ENCODE peak calls at places on chromosomes 2 and 18, in five cellular contexts. T is lung microvascular endothelial cell; N is T-helper 9 cell; S is stimulated activated CD4-positive, alpha-beta T cell treated with anti-CD3 and anti-CD28 coated beads, Interleukin-1b, Interleukin-23, amount 100 ng/mL, for 4 hours; U is naive thymus-derived CD4-positive, alpha-beta T cell. X is an unnamed sample.

GRCh38 chr2:241061275-241061674 is 40.8 kb downstream of the MTERF4 start:
- DNase-seq in N (no peak), T (no peak), U (no peak), S (no peak), X (peak; percentile 87)

GRCh38 chr2:218226903-218227302 is 9.9 kb downstream of the ARPC2 start:
- DNase-seq in N (no peak), T (no peak), S (no peak), U (no peak), X (no peak)

GRCh38 chr18:79573921-79574491 is 105.6 kb upstream of the CTDP1 start:
- DNase-seq in N (no peak), U (no peak), T (no peak), S (no peak), X (no peak)

GRCh38 chr2:100580474-100581264 is 17.9 kb downstream of the PDCL3 start:
- DNase-seq in T (peak; percentile 92), S (no peak), U (peak; percentile 43), N (peak; percentile 37), X (no peak)

GRCh38 chr2:29253026-29253425 is 137.8 kb downstream of the CLIP4 start:
- DNase-seq in U (no peak), N (no peak), S (no peak), T (no peak), X (no peak)

GRCh38 chr2:181648478-181649155 is 8.3 kb downstream of the CERKL start:
- DNase-seq in S (no peak), U (no peak), N (no peak), T (no peak), X (no peak)

GRCh38 chr2:219176818-219177593 is at the start of gene CNPPD1:
- DNase-seq in U (peak; percentile 82), T (peak; percentile 79), S (peak; percentile 66), N (peak; percentile 80), X (peak; percentile 66)

GRCh38 chr2:105934467-105934866 is 189.8 kb downstream of the NCK2 start:
- DNase-seq in N (peak; percentile 8), U (no peak), S (peak; percentile 31), T (no peak), X (no peak)

GRCh38 chr2:83650897-83651296 is 808.2 kb downstream of the SUCLG1 start:
- DNase-seq in N (no peak), S (no peak), U (no peak), T (no peak), X (no peak)

GRCh38 chr2:215693269-215693998 is 257.6 kb upstream of the FN1 start:
- DNase-seq in T (peak; percentile 78), S (no peak), N (no peak), U (no peak), X (peak; percentile 94)

GRCh38 chr2:29920130-29920577 is 1.2 kb downstream of the ALK start:
- DNase-seq in S (no peak), N (peak; percentile 19), U (peak; percentile 24), T (peak; percentile 41), X (peak; percentile 14)

GRCh38 chr2:199851886-199852285 is 894 bp upstream of the FTCDNL1 start:
- DNase-seq in S (no peak), T (no peak), N (no peak), U (no peak), X (no peak)

GRCh38 chr2:109080109-109080508 is 48.9 kb upstream of the SH3RF3 start:
- DNase-seq in N (no peak), S (no peak), T (no peak), U (no peak), X (no peak)

GRCh38 chr2:202187570-202187969 is 50.8 kb downstream of the SUMO1 start:
- DNase-seq in U (no peak), S (no peak), N (no peak), T (no peak), X (no peak)

GRCh38 chr2:240391111-240392051 is 44.1 kb upstream of the GPC1 start:
- DNase-seq in U (no peak), T (no peak), N (no peak), S (no peak), X (no peak)

GRCh38 chr18:57649536-57650495 is 28.2 kb upstream of the NARS1 start:
- DNase-seq in U (no peak), S (no peak), N (no peak), T (peak; percentile 66), X (peak; percentile 63)

GRCh38 chr2:95032341-95032740 is 6.8 kb downstream of the MAL start:
- DNase-seq in T (no peak), N (no peak), U (no peak), S (no peak), X (no peak)

GRCh38 chr2:186349508-186349907 is 136.6 kb upstream of the ZC3H15 start:
- DNase-seq in T (peak; percentile 87), N (no peak), U (no peak), S (no peak), X (peak; percentile 97)

GRCh38 chr2:207252979-207253640 is 87.4 kb upstream of the KLF7 start:
- DNase-seq in U (no peak), S (no peak), T (no peak), N (no peak), X (no peak)

GRCh38 chr2:69798909-69799526 is 30.4 kb upstream of the GMCL1 start:
- DNase-seq in N (no peak), U (no peak), T (peak; percentile 86), S (no peak), X (peak; percentile 97)

GRCh38 chr2:84891355-84892010 is 10.6 kb upstream of the TRABD2A start:
- DNase-seq in U (no peak), S (no peak), T (no peak), N (no peak), X (no peak)

GRCh38 chr2:230908094-230908594 is 16.9 kb downstream of the GPR55 start:
- DNase-seq in N (no peak), T (no peak), U (no peak), S (no peak), X (no peak)

GRCh38 chr2:174635747-174636399 is 38.3 kb upstream of the WIPF1 start:
- DNase-seq in T (no peak), U (no peak), N (no peak), S (no peak), X (peak; percentile 67)

GRCh38 chr2:202429164-202429980 is 53.2 kb downstream of the BMPR2 start:
- DNase-seq in U (no peak), N (no peak), T (peak; percentile 89), S (no peak), X (peak; percentile 98)

GRCh38 chr2:9092383-9093282 is 89.1 kb upstream of the MBOAT2 start:
- DNase-seq in T (no peak), U (no peak), N (no peak), S (no peak), X (no peak)

GRCh38 chr18:49565656-49566055 is 3.8 kb downstream of the LIPG start:
- DNase-seq in S (no peak), T (peak; percentile 12), N (no peak), U (no peak), X (peak; percentile 22)

GRCh38 chr2:126835811-126836210 is 62.9 kb upstream of the TEX51 start:
- DNase-seq in S (no peak), T (no peak), N (no peak), U (no peak), X (no peak)

GRCh38 chr2:102262218-102263129 is 48.9 kb upstream of the IL1RL1 start:
- DNase-seq in U (no peak), N (no peak), T (no peak), S (no peak), X (peak; percentile 87)

GRCh38 chr18:9428301-9428706 is 47.0 kb upstream of the RALBP1 start:
- DNase-seq in N (no peak), U (no peak), S (no peak), T (no peak), X (no peak)

GRCh38 chr2:42754021-42754775 is 9.7 kb downstream of the OXER1 start:
- DNase-seq in U (no peak), T (no peak), N (no peak), S (no peak), X (peak; percentile 60)

GRCh38 chr2:219443016-219443696 is 8.5 kb downstream of the SPEG start:
- DNase-seq in U (no peak), S (no peak), T (no peak), N (no peak), X (no peak)